ENCODE peak calls at places on chromosomes 13 and 19, in seven cellular contexts. One of them, this sample, is unnamed.

GRCh38 chr19:48985711-48986110 is 7.4 kb downstream of the GYS1 start:
- DNase-seq in heart right ventricle: no peak
- DNase-seq in GM12864: no peak
- DNase-seq in uterus: no peak
- DNase-seq in choroid plexus epithelial cell: no peak
- DNase-seq in fibroblast of the aortic adventitia: no peak
- DNase-seq in cardiac muscle cell: no peak
- DNase-seq in this sample: no peak

GRCh38 chr19:39778763-39779162 is at the start of gene LEUTX:
- DNase-seq in fibroblast of the aortic adventitia: no peak
- DNase-seq in GM12864: no peak
- DNase-seq in heart right ventricle: no peak
- DNase-seq in cardiac muscle cell: no peak
- DNase-seq in uterus: no peak
- DNase-seq in choroid plexus epithelial cell: no peak
- DNase-seq in this sample: no peak

GRCh38 chr13:43159007-43159406 is 135.6 kb downstream of the DNAJC15 start:
- DNase-seq in uterus: no peak
- DNase-seq in fibroblast of the aortic adventitia: peak; percentile 54
- DNase-seq in GM12864: no peak
- DNase-seq in cardiac muscle cell: peak; percentile 53
- DNase-seq in heart right ventricle: no peak
- DNase-seq in choroid plexus epithelial cell: peak; percentile 74
- DNase-seq in this sample: no peak

GRCh38 chr19:4284176-4284958 is 5.3 kb downstream of the SHD start:
- DNase-seq in uterus: no peak
- DNase-seq in choroid plexus epithelial cell: peak; percentile 19
- DNase-seq in GM12864: no peak
- DNase-seq in heart right ventricle: no peak
- DNase-seq in fibroblast of the aortic adventitia: no peak
- DNase-seq in cardiac muscle cell: no peak
- DNase-seq in this sample: no peak

GRCh38 chr19:42831221-42832019 is 48.1 kb downstream of the PSG1 start:
- DNase-seq in choroid plexus epithelial cell: no peak
- DNase-seq in cardiac muscle cell: no peak
- DNase-seq in fibroblast of the aortic adventitia: no peak
- DNase-seq in GM12864: no peak
- DNase-seq in uterus: no peak
- DNase-seq in heart right ventricle: no peak
- DNase-seq in this sample: no peak

GRCh38 chr19:19597809-19598306 is 20.6 kb downstream of the PBX4 start:
- DNase-seq in uterus: no peak
- DNase-seq in GM12864: peak; percentile 90
- DNase-seq in cardiac muscle cell: no peak
- DNase-seq in heart right ventricle: no peak
- DNase-seq in choroid plexus epithelial cell: peak; percentile 22
- DNase-seq in fibroblast of the aortic adventitia: no peak
- DNase-seq in this sample: no peak

GRCh38 chr19:36972594-36972993 is 56.5 kb downstream of the ZNF568 start:
- DNase-seq in heart right ventricle: no peak
- DNase-seq in cardiac muscle cell: no peak
- DNase-seq in choroid plexus epithelial cell: no peak
- DNase-seq in uterus: no peak
- DNase-seq in GM12864: no peak
- DNase-seq in fibroblast of the aortic adventitia: no peak
- DNase-seq in this sample: no peak

GRCh38 chr19:48333467-48334384 is 8.4 kb downstream of the EMP3 start:
- DNase-seq in choroid plexus epithelial cell: peak; percentile 97
- DNase-seq in uterus: peak; percentile 87
- DNase-seq in GM12864: peak; percentile 80
- DNase-seq in cardiac muscle cell: peak; percentile 96
- DNase-seq in fibroblast of the aortic adventitia: peak; percentile 87
- DNase-seq in heart right ventricle: peak; percentile 92
- DNase-seq in this sample: peak; percentile 96

GRCh38 chr19:57096640-57097361 is 23.0 kb upstream of the USP29 start:
- DNase-seq in choroid plexus epithelial cell: no peak
- DNase-seq in fibroblast of the aortic adventitia: no peak
- DNase-seq in GM12864: no peak
- DNase-seq in uterus: no peak
- DNase-seq in cardiac muscle cell: peak; percentile 10
- DNase-seq in heart right ventricle: no peak
- DNase-seq in this sample: no peak

GRCh38 chr13:111508902-111509509 is 188.6 kb downstream of the TEX29 start:
- DNase-seq in heart right ventricle: no peak
- DNase-seq in choroid plexus epithelial cell: no peak
- DNase-seq in fibroblast of the aortic adventitia: no peak
- DNase-seq in uterus: no peak
- DNase-seq in cardiac muscle cell: no peak
- DNase-seq in GM12864: no peak
- DNase-seq in this sample: no peak

GRCh38 chr13:38358703-38359102 is 9.1 kb downstream of the UFM1 start:
- DNase-seq in cardiac muscle cell: no peak
- DNase-seq in GM12864: no peak
- DNase-seq in fibroblast of the aortic adventitia: no peak
- DNase-seq in uterus: no peak
- DNase-seq in heart right ventricle: no peak
- DNase-seq in choroid plexus epithelial cell: no peak
- DNase-seq in this sample: no peak

GRCh38 chr13:109389456-109389855 is 396.9 kb downstream of the IRS2 start:
- DNase-seq in choroid plexus epithelial cell: no peak
- DNase-seq in GM12864: no peak
- DNase-seq in cardiac muscle cell: no peak
- DNase-seq in heart right ventricle: no peak
- DNase-seq in fibroblast of the aortic adventitia: no peak
- DNase-seq in uterus: no peak
- DNase-seq in this sample: no peak

GRCh38 chr13:23701646-23702045 is 131.4 kb downstream of the TNFRSF19 start:
- DNase-seq in GM12864: no peak
- DNase-seq in heart right ventricle: peak; percentile 79
- DNase-seq in uterus: peak; percentile 89
- DNase-seq in cardiac muscle cell: peak; percentile 99
- DNase-seq in fibroblast of the aortic adventitia: peak; percentile 99
- DNase-seq in choroid plexus epithelial cell: peak; percentile 100
- DNase-seq in this sample: no peak

GRCh38 chr13:44306401-44307192 is 67.0 kb upstream of the SERP2 start:
- DNase-seq in cardiac muscle cell: peak; percentile 95
- DNase-seq in fibroblast of the aortic adventitia: peak; percentile 99
- DNase-seq in GM12864: no peak
- DNase-seq in choroid plexus epithelial cell: peak; percentile 89
- DNase-seq in uterus: peak; percentile 87
- DNase-seq in heart right ventricle: peak; percentile 49
- DNase-seq in this sample: no peak

GRCh38 chr19:6720369-6721112 is at the start of gene C3:
- DNase-seq in GM12864: no peak
- DNase-seq in heart right ventricle: no peak
- DNase-seq in cardiac muscle cell: peak; percentile 96
- DNase-seq in uterus: peak; percentile 86
- DNase-seq in choroid plexus epithelial cell: peak; percentile 45
- DNase-seq in fibroblast of the aortic adventitia: peak; percentile 92
- DNase-seq in this sample: peak; percentile 68

GRCh38 chr19:17733127-17733526 is 13.8 kb downstream of the MAP1S start:
- DNase-seq in cardiac muscle cell: no peak
- DNase-seq in choroid plexus epithelial cell: no peak
- DNase-seq in GM12864: no peak
- DNase-seq in uterus: no peak
- DNase-seq in heart right ventricle: no peak
- DNase-seq in fibroblast of the aortic adventitia: no peak
- DNase-seq in this sample: no peak

GRCh38 chr13:106619688-106620555 is 52.0 kb upstream of the ARGLU1 start:
- DNase-seq in fibroblast of the aortic adventitia: peak; percentile 72
- DNase-seq in choroid plexus epithelial cell: peak; percentile 84
- DNase-seq in heart right ventricle: no peak
- DNase-seq in GM12864: peak; percentile 8
- DNase-seq in uterus: peak; percentile 33
- DNase-seq in cardiac muscle cell: peak; percentile 84
- DNase-seq in this sample: no peak

DNA sequence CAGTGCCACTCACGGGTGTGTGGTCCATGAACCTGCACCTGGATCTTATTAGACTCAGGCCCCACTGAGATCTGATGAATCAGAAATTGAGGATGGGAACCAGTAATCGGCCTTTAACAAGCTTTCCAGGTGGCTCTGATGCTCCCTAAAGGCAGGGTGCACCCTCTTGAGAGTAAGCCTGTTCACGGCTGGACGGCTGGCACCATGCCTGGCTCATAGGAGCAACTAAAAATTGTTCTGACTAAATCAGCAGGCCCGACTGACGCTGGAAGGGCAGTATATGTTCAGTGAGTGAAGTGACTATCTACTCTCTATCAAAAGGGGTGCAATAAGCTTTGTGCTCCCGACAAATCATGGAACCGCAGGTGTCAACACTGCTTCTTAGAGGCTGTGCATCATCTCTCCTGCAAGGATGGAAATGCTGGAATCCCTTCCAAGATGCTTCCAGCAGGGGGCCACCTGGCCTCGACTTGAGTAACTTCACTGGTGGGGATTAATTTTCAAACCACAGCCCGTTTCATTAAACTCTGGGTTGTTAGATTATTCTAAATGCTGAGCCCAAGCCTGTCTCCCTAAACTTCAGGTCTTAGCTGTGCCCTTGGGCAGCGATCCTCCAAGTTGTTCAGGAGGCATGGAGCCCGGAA is 28.4 kb downstream of the TMTC4 start:
- DNase-seq in fibroblast of the aortic adventitia: peak; percentile 31
- DNase-seq in uterus: no peak
- DNase-seq in choroid plexus epithelial cell: peak; percentile 61
- DNase-seq in heart right ventricle: no peak
- DNase-seq in cardiac muscle cell: peak; percentile 58
- DNase-seq in GM12864: no peak
- DNase-seq in this sample: no peak
- TF ChIP-seq CTCF in fibroblast of the aortic adventitia: peak; percentile 62
- TF ChIP-seq CTCF in uterus: no peak
- TF ChIP-seq CTCF in choroid plexus epithelial cell: peak; percentile 77
- TF ChIP-seq CTCF in heart right ventricle: no peak
- TF ChIP-seq CTCF in cardiac muscle cell: peak; percentile 68
- TF ChIP-seq CTCF in GM12864: peak; percentile 24
- TF ChIP-seq CTCF in this sample: no peak

DNA sequence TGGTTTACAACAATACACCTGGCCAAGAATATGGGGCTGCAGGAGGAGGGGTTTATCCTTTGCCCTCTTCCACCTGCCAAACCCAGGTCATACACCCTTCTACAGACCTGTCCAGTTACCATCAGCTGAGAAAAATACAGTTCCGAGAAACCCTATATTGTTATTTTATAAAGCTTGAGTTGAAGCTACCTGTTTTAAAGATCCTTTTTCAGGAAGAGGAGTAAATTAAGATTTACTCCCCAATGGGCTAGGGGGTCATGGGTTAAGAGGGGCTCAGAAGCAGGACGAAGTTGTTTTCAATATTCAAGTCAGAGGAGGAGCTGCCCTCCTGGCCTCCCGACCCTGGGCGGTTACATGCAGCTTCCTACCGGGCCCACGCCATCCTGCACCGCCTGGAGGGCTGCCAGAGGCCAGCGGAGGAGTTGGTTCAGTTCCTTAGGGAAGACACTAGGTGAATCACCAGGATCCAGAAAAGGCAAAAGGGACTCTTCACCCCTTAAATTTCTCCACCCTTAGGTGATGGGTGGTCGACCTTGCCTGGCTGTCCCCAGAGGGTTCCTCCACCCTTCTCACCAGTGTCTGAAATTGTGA is 1.3 kb downstream of the GJB2 start:
- DNase-seq in GM12864: no peak
- DNase-seq in cardiac muscle cell: peak; percentile 26
- DNase-seq in choroid plexus epithelial cell: no peak
- DNase-seq in uterus: no peak
- DNase-seq in fibroblast of the aortic adventitia: no peak
- DNase-seq in heart right ventricle: no peak
- DNase-seq in this sample: no peak
- H3K4me3 ChIP-seq in GM12864: no peak overlapping the region
- H3K4me3 ChIP-seq in cardiac muscle cell: no peak overlapping the region
- H3K4me3 ChIP-seq in choroid plexus epithelial cell: peak overlapping the region; percentile 45
- H3K4me3 ChIP-seq in uterus: no peak overlapping the region
- H3K4me3 ChIP-seq in fibroblast of the aortic adventitia: no peak overlapping the region
- H3K4me3 ChIP-seq in heart right ventricle: no peak overlapping the region
- H3K4me3 ChIP-seq in this sample: peak overlapping the region; percentile 60

GRCh38 chr19:52535831-52536800 is 8.6 kb downstream of the ZNF808 start:
- DNase-seq in cardiac muscle cell: peak; percentile 88
- DNase-seq in uterus: peak; percentile 89
- DNase-seq in GM12864: peak; percentile 62
- DNase-seq in fibroblast of the aortic adventitia: peak; percentile 66
- DNase-seq in heart right ventricle: peak; percentile 92
- DNase-seq in choroid plexus epithelial cell: peak; percentile 76
- DNase-seq in this sample: peak; percentile 90
- TF ChIP-seq CTCF in cardiac muscle cell: no peak
- TF ChIP-seq CTCF in uterus: no peak
- TF ChIP-seq CTCF in GM12864: no peak
- TF ChIP-seq CTCF in fibroblast of the aortic adventitia: peak; percentile 34
- TF ChIP-seq CTCF in heart right ventricle: peak; percentile 46
- TF ChIP-seq CTCF in choroid plexus epithelial cell: peak; percentile 31
- TF ChIP-seq CTCF in this sample: peak; percentile 31

GRCh38 chr13:30736461-30736860 is 1.1 kb downstream of the ALOX5AP start:
- DNase-seq in heart right ventricle: no peak
- DNase-seq in GM12864: no peak
- DNase-seq in uterus: no peak
- DNase-seq in cardiac muscle cell: no peak
- DNase-seq in fibroblast of the aortic adventitia: no peak
- DNase-seq in choroid plexus epithelial cell: no peak
- DNase-seq in this sample: no peak
- H3K4me3 ChIP-seq in heart right ventricle: no peak overlapping the region
- H3K4me3 ChIP-seq in GM12864: peak overlapping the region; percentile 19
- H3K4me3 ChIP-seq in uterus: no peak overlapping the region
- H3K4me3 ChIP-seq in cardiac muscle cell: no peak overlapping the region
- H3K4me3 ChIP-seq in fibroblast of the aortic adventitia: no peak overlapping the region
- H3K4me3 ChIP-seq in choroid plexus epithelial cell: no peak overlapping the region
- H3K4me3 ChIP-seq in this sample: peak overlapping the region; percentile 47

DNA sequence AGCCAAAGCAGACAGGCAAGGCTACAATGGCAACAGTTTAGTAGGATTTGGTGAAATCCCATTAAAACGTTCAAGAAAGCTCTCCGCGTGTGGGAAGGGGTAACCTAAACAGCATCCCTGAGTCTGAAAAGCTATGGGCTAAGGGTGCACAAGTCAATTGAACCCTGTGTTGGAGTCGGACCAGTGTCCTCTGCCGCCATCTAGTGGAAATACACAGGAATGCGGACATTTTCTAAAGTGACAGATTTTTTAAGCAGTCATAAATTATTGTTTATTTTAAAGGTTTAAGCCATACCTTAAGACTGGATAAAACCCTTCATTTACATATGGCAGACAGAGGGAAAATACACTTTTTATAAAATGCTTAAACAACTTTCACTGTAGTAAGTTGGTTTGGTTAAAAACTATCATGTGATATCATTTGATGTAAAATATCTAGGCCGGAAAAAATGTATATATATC is 26.5 kb upstream of the LSM14A start:
- DNase-seq in choroid plexus epithelial cell: peak; percentile 73
- DNase-seq in heart right ventricle: no peak
- DNase-seq in cardiac muscle cell: peak; percentile 70
- DNase-seq in fibroblast of the aortic adventitia: peak; percentile 71
- DNase-seq in uterus: peak; percentile 29
- DNase-seq in GM12864: peak; percentile 25
- DNase-seq in this sample: no peak
- TF ChIP-seq CTCF in choroid plexus epithelial cell: peak; percentile 83
- TF ChIP-seq CTCF in heart right ventricle: peak; percentile 82
- TF ChIP-seq CTCF in cardiac muscle cell: peak; percentile 81
- TF ChIP-seq CTCF in fibroblast of the aortic adventitia: peak; percentile 84
- TF ChIP-seq CTCF in uterus: peak; percentile 71
- TF ChIP-seq CTCF in GM12864: peak; percentile 80
- TF ChIP-seq CTCF in this sample: peak; percentile 80